ENCODE peak calls at places on chromosomes 6 and 20, in eight cellular contexts. F is Kasumi-1; Z is activated CD4-positive, alpha-beta T cell treated with anti-CD3 and anti-CD28 coated beads, Interleukin-2, amount 50 U/mL, for 1 hour; Y is NCI-H460; J is 8988T; B is M059J; V is CMK; W is left cardiac atrium. H is an unnamed sample.

GRCh38 chr6:24630861-24631505 is 15.0 kb downstream of the KIAA0319 start:
- DNase-seq in F (no peak), Z (no peak), Y (no peak), J (no peak), B (no peak), V (no peak), W (no peak), H (no peak)

GRCh38 chr6:53928641-53929339 is 134.0 kb downstream of the LRRC1 start:
- DNase-seq in F (no peak), Z (no peak), Y (no peak), J (no peak), B (peak), V (no peak), W (no peak), H (no peak)

GRCh38 chr6:42820509-42821340 is 38.9 kb downstream of the BICRAL start:
- DNase-seq in F (no peak), Z (no peak), Y (no peak), J (no peak), B (no peak), V (no peak), W (peak), H (no peak)

GRCh38 chr6:96162711-96163120 is 146.9 kb downstream of the FUT9 start:
- DNase-seq in F (no peak), Z (no peak), Y (no peak), J (no peak), B (no peak), V (no peak), W (no peak), H (no peak)

GRCh38 chr6:17964633-17965032 is 22.8 kb downstream of the KIF13A start:
- DNase-seq in F (no peak), Z (no peak), Y (no peak), J (no peak), B (peak), V (no peak), W (no peak), H (no peak)

GRCh38 chr6:36946526-36946925 is 8.0 kb upstream of the PI16 start:
- DNase-seq in F (no peak), Z (no peak), Y (no peak), J (no peak), B (no peak), V (no peak), W (no peak), H (no peak)

GRCh38 chr20:62239278-62239879 is 1.1 kb downstream of the OSBPL2 start:
- DNase-seq in F (no peak), Z (no peak), Y (no peak), J (no peak), B (no peak), V (no peak), W (no peak), H (no peak)

GRCh38 chr20:38426006-38426405 is 9.1 kb downstream of the SNHG17 start:
- DNase-seq in F (peak), Z (no peak), Y (no peak), J (no peak), B (peak), V (no peak), W (no peak), H (no peak)

GRCh38 chr6:452301-453067 is 60.9 kb downstream of the IRF4 start:
- DNase-seq in F (no peak), Z (no peak), Y (no peak), J (no peak), B (no peak), V (no peak), W (no peak), H (no peak)

GRCh38 chr6:162385980-162386379 is 341.6 kb downstream of the PRKN start:
- DNase-seq in F (no peak), Z (no peak), Y (no peak), J (no peak), B (no peak), V (no peak), W (no peak), H (no peak)

GRCh38 chr6:74879234-74879633 is 326.6 kb downstream of the COL12A1 start:
- DNase-seq in F (no peak), Z (no peak), Y (no peak), J (no peak), B (peak), V (no peak), W (no peak), H (no peak)

GRCh38 chr6:155248021-155249001 is 15.5 kb upstream of the CLDN20 start:
- DNase-seq in F (peak), Z (no peak), Y (peak), J (peak), B (peak), V (peak), W (peak), H (no peak)

GRCh38 chr6:95553880-95554279 is 23.5 kb upstream of the MANEA start:
- DNase-seq in F (no peak), Z (no peak), Y (no peak), J (no peak), B (no peak), V (no peak), W (no peak), H (no peak)

GRCh38 chr6:35596448-35597442 is 84.0 kb upstream of the TULP1 start:
- DNase-seq in F (no peak), Z (no peak), Y (no peak), J (no peak), B (peak), V (no peak), W (no peak), H (no peak)

GRCh38 chr6:152136449-152136825 is 329.0 kb downstream of the ESR1 start:
- DNase-seq in F (no peak), Z (no peak), Y (no peak), J (no peak), B (peak), V (no peak), W (no peak), H (no peak)

GRCh38 chr20:59452856-59453255 is 151.5 kb upstream of the PHACTR3 start:
- DNase-seq in F (no peak), Z (no peak), Y (no peak), J (no peak), B (no peak), V (no peak), W (no peak), H (no peak)

GRCh38 chr6:63352587-63353281 is 33.0 kb upstream of the LGSN start:
- DNase-seq in F (peak), Z (no peak), Y (peak), J (no peak), B (peak), V (peak), W (no peak), H (no peak)

GRCh38 chr6:93523365-93523764 is 104.0 kb upstream of the EPHA7 start:
- DNase-seq in F (no peak), Z (no peak), Y (no peak), J (no peak), B (no peak), V (no peak), W (no peak), H (no peak)

GRCh38 chr6:126170875-126171489 is 168.9 kb upstream of the CENPW start:
- DNase-seq in F (peak), Z (no peak), Y (peak), J (peak), B (peak), V (peak), W (no peak), H (peak)

GRCh38 chr20:57638173-57638894 is 18.1 kb upstream of the ZBP1 start:
- DNase-seq in F (no peak), Z (no peak), Y (no peak), J (no peak), B (peak), V (no peak), W (no peak), H (no peak)

GRCh38 chr20:13333793-13334192 is 112.7 kb downstream of the ISM1 start:
- DNase-seq in F (no peak), Z (no peak), Y (no peak), J (no peak), B (no peak), V (no peak), W (no peak), H (no peak)

GRCh38 chr6:63527658-63528514 is 44.4 kb upstream of the LOC128125822 start:
- DNase-seq in F (no peak), Z (no peak), Y (peak), J (peak), B (peak), V (no peak), W (no peak), H (no peak)

GRCh38 chr20:21808139-21808538 is 102.7 kb downstream of the PAX1 start:
- DNase-seq in F (no peak), Z (no peak), Y (no peak), J (no peak), B (no peak), V (no peak), W (no peak), H (no peak)

GRCh38 chr20:10798811-10799210 is 125.0 kb upstream of the JAG1 start:
- DNase-seq in F (no peak), Z (no peak), Y (no peak), J (no peak), B (peak), V (no peak), W (no peak), H (no peak)

GRCh38 chr20:49894073-49894470 is 21.3 kb downstream of the SPATA2 start:
- DNase-seq in F (no peak), Z (no peak), Y (no peak), J (no peak), B (no peak), V (no peak), W (no peak), H (no peak)

GRCh38 chr6:149139782-149140136 is 177.8 kb upstream of the TAB2 start:
- DNase-seq in F (no peak), Z (no peak), Y (no peak), J (no peak), B (no peak), V (no peak), W (no peak), H (no peak)

H was measured in naive thymus-derived CD4-positive, alpha-beta T cell.